ENCODE peak calls at places on chromosomes 4 and X, in six cellular contexts. I is cardiac muscle cell; L is OCI-LY7; C is CD8-positive, alpha-beta memory T cell; E is stomach; M is tibial artery. G is an unnamed sample.
A peak's percentile ranks its signal among the peaks of the same experiment; 100 is the strongest.

GRCh38 chrX:46838974-46839480 is 2.2 kb downstream of the RP2 start:
- DNase-seq in I (no peak), L (no peak), C (no peak), E (no peak), M (no peak), G (no peak)

GRCh38 chr4:105709081-105709450 is 482 bp downstream of the GSTCD start:
- DNase-seq in I (peak; percentile 16), L (peak; percentile 27), C (peak; percentile 3), E (no peak), M (no peak), G (peak; percentile 33)

GRCh38 chr4:183118585-183118984 is 19.5 kb downstream of the WWC2 start:
- DNase-seq in I (peak; percentile 86), L (no peak), C (no peak), E (no peak), M (no peak), G (no peak)

GRCh38 chrX:87813566-87813965 is 296.0 kb downstream of the KLHL4 start:
- DNase-seq in I (peak; percentile 0), L (no peak), C (no peak), E (no peak), M (no peak), G (no peak)

GRCh38 chr4:139368990-139369389 is 66.7 kb upstream of the NDUFC1 start:
- DNase-seq in I (no peak), L (no peak), C (no peak), E (no peak), M (no peak), G (no peak)

GRCh38 chr4:2065106-2065930 is 6.2 kb downstream of the NAT8L start:
- DNase-seq in I (no peak), L (no peak), C (no peak), E (no peak), M (peak; percentile 56), G (no peak)

GRCh38 chr4:100169796-100170485 is 20.3 kb downstream of the DDIT4L start:
- DNase-seq in I (no peak), L (no peak), C (no peak), E (no peak), M (no peak), G (no peak)

GRCh38 chr4:119005888-119006287 is 117.2 kb downstream of the SYNPO2 start:
- DNase-seq in I (no peak), L (no peak), C (no peak), E (no peak), M (no peak), G (peak; percentile 5)

GRCh38 chrX:78643106-78643505 is 16.0 kb downstream of the RTL3 start:
- DNase-seq in I (peak; percentile 37), L (no peak), C (no peak), E (no peak), M (no peak), G (no peak)

GRCh38 chr4:8296491-8296890 is 26.9 kb downstream of the HTRA3 start:
- DNase-seq in I (no peak), L (no peak), C (no peak), E (no peak), M (peak; percentile 6), G (no peak)

GRCh38 chr4:1032861-1033260 is 21.4 kb downstream of the FGFRL1 start:
- DNase-seq in I (no peak), L (no peak), C (no peak), E (no peak), M (no peak), G (no peak)

GRCh38 chrX:13808293-13808692 is 8.6 kb downstream of the GPM6B start:
- DNase-seq in I (no peak), L (no peak), C (no peak), E (no peak), M (no peak), G (no peak)

GRCh38 chrX:50691820-50692219 is 122.2 kb downstream of the SHROOM4 start:
- DNase-seq in I (peak; percentile 60), L (peak; percentile 55), C (no peak), E (no peak), M (no peak), G (no peak)

GRCh38 chrX:10173331-10173900 is 16.6 kb downstream of the CLCN4 start:
- DNase-seq in I (peak; percentile 93), L (no peak), C (no peak), E (peak; percentile 35), M (no peak), G (no peak)

GRCh38 chrX:47217121-47217851 is 1.2 kb upstream of the CDK16 start:
- DNase-seq in I (peak; percentile 68), L (no peak), C (peak; percentile 2), E (no peak), M (no peak), G (no peak)

GRCh38 chrX:44462851-44463250 is 79.8 kb downstream of the FUNDC1 start:
- DNase-seq in I (no peak), L (no peak), C (no peak), E (no peak), M (no peak), G (no peak)

GRCh38 chrX:9532349-9532748 is 67.5 kb downstream of the TBL1X start:
- DNase-seq in I (peak; percentile 80), L (no peak), C (no peak), E (no peak), M (peak; percentile 61), G (no peak)

GRCh38 chr4:149715822-149716585 is 99.6 kb downstream of the IQCM start:
- DNase-seq in I (no peak), L (no peak), C (no peak), E (no peak), M (no peak), G (no peak)

GRCh38 chrX:12617241-12617640 is 174.0 kb upstream of the PRPS2 start:
- DNase-seq in I (peak; percentile 33), L (no peak), C (no peak), E (no peak), M (no peak), G (no peak)

GRCh38 chr4:168840988-168841681 is 168.9 kb downstream of the CBR4 start:
- DNase-seq in I (no peak), L (no peak), C (no peak), E (peak; percentile 61), M (no peak), G (no peak)
- H3K4me1 ChIP-seq in I (peaks cover 13% of the 10 kb centered on the region), L (no peaks in the 10 kb centered on the region), C (no peaks in the 10 kb centered on the region), E (peaks cover 22% of the 10 kb centered on the region), M (peaks cover 99% of the 10 kb centered on the region), G (no peaks in the 10 kb centered on the region)

GRCh38 chr4:59945277-59945676 is 1254.8 kb upstream of the ADGRL3 start:
- DNase-seq in I (no peak), L (no peak), C (no peak), E (no peak), M (no peak), G (no peak)

DNA sequence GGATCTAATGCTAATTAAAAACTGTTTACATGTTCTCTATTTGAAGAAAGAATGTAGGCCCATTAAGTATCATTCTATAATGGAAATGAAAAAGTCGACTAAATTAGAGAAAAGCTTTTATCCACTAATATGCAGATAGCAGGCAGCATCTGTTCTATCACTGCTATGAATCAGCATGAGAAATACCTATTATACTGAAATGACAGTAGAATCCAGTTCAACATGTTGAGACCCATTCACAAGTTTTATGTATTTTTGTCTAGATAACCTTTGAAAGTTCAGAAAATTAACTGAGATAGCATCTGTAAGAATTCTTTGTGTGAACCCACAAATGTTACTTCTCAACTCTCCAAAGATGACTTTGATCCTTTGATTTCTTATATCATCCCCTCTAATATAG is 1254.4 kb upstream of the ADGRL3 start:
- DNase-seq in I (no peak), L (no peak), C (no peak), E (no peak), M (no peak), G (no peak)
- H3K9me3 ChIP-seq in I (no peaks in the 10 kb centered on the region), L (no peaks in the 10 kb centered on the region), C (no peaks in the 10 kb centered on the region), E (no peaks in the 10 kb centered on the region), M (no peaks in the 10 kb centered on the region), G (no peaks in the 10 kb centered on the region)

GRCh38 chr4:93749351-93749761 is 79.2 kb upstream of the ATOH1 start:
- DNase-seq in I (no peak), L (no peak), C (no peak), E (no peak), M (no peak), G (no peak)

GRCh38 chr4:93748943-93749342 is 79.6 kb upstream of the ATOH1 start:
- DNase-seq in I (no peak), L (no peak), C (no peak), E (no peak), M (no peak), G (no peak)

GRCh38 chr4:93747220-93747619 is 81.3 kb upstream of the ATOH1 start:
- DNase-seq in I (no peak), L (no peak), C (no peak), E (no peak), M (no peak), G (no peak)

GRCh38 chr4:93751410-93751809 is 77.1 kb upstream of the ATOH1 start:
- DNase-seq in I (no peak), L (no peak), C (no peak), E (no peak), M (no peak), G (no peak)

DNA sequence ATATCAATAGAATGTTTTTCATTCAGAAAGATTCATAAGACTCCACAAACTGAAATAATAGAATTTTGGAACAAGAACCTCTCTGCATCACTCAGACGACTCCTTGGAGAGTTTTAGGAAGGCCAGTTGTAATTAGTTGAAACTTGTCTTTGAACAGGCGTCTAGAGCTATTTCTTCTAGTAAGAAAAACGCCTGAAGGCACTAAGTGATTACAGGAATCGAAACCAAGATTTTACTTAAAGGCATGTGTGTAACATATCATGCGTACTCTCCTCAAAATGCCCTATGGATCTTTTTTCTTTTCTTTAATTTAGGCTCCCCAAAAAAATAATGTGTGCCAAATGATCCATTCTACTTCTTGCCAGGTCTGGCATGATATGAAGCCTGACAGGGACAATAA is 80.2 kb upstream of the ATOH1 start:
- DNase-seq in I (no peak), L (no peak), C (no peak), E (no peak), M (no peak), G (no peak)
- H3K4me3 ChIP-seq in I (no peak overlapping the region), L (no peak overlapping the region), C (no peak overlapping the region), E (no peak overlapping the region), M (no peak overlapping the region), G (no peak overlapping the region)

GRCh38 chr4:143359794-143360193 is 23.1 kb downstream of the GAB1 start:
- DNase-seq in I (no peak), L (no peak), C (no peak), E (no peak), M (no peak), G (no peak)

GRCh38 chr4:143357161-143357845 is 20.6 kb downstream of the GAB1 start:
- DNase-seq in I (no peak), L (peak; percentile 77), C (no peak), E (no peak), M (no peak), G (no peak)

GRCh38 chr4:143358419-143358818 is 21.7 kb downstream of the GAB1 start:
- DNase-seq in I (no peak), L (no peak), C (no peak), E (no peak), M (no peak), G (no peak)

GRCh38 chr4:143360838-143361237 is 24.2 kb downstream of the GAB1 start:
- DNase-seq in I (no peak), L (no peak), C (no peak), E (no peak), M (no peak), G (no peak)

GRCh38 chr4:143358923-143359694 is 22.4 kb downstream of the GAB1 start:
- DNase-seq in I (peak; percentile 75), L (peak; percentile 91), C (no peak), E (peak; percentile 73), M (no peak), G (no peak)
- H3K4me1 ChIP-seq in I (peaks cover 29% of the 10 kb centered on the region), L (peaks cover 96% of the 10 kb centered on the region), C (peaks cover 10% of the 10 kb centered on the region), E (peaks cover 47% of the 10 kb centered on the region), M (peaks cover 100% of the 10 kb centered on the region), G (no peaks in the 10 kb centered on the region)

G was measured in CD4-positive, CD25-positive, alpha-beta regulatory T cell.